ENCODE peak calls at places on chromosomes 12 and 14, in five cellular contexts. F is H1, A is mesenchymal stem cell, L is IMR-90, Q is neuronal stem cell. N is an unnamed sample.

GRCh38 chr14:91289464-91289863 is 45.0 kb upstream of the GPR68 start:
- DNase-seq in A (no peak), F (no peak), L (no peak), Q (no peak), N (no peak)

GRCh38 chr12:115004469-115005146 is 320.6 kb upstream of the TBX3 start:
- DNase-seq in F (no peak), Q (no peak), A (peak), L (no peak), N (no peak)

GRCh38 chr14:24952851-24953666 is 96.9 kb downstream of the STXBP6 start:
- DNase-seq in L (peak), A (no peak), F (no peak), Q (no peak), N (peak)

GRCh38 chr14:50822501-50823042 is 8.4 kb downstream of the NIN start:
- DNase-seq in A (peak), L (no peak), Q (no peak), F (no peak), N (no peak)

GRCh38 chr12:128606040-128606439 is 217.7 kb downstream of the SLC15A4 start:
- DNase-seq in Q (no peak), F (no peak), L (no peak), A (no peak), N (peak)

GRCh38 chr14:91252901-91253794 is 8.6 kb upstream of the GPR68 start:
- DNase-seq in L (no peak), F (no peak), Q (no peak), A (peak), N (peak)

GRCh38 chr12:119016715-119017114 is 35.4 kb downstream of the SRRM4 start:
- DNase-seq in Q (no peak), L (no peak), A (no peak), F (no peak), N (no peak)

GRCh38 chr14:50631408-50631821 is 36.7 kb downstream of the SAV1 start:
- DNase-seq in L (no peak), F (no peak), Q (no peak), A (no peak), N (no peak)

GRCh38 chr12:123034865-123035264 is 54.4 kb downstream of the ARL6IP4 start:
- DNase-seq in A (peak), F (no peak), L (peak), Q (no peak), N (no peak)

GRCh38 chr12:42910656-42911055 is 321.1 kb upstream of the PRICKLE1 start:
- DNase-seq in Q (no peak), L (no peak), F (no peak), A (no peak), N (no peak)

GRCh38 chr14:63076476-63076875 is 31.2 kb upstream of the KCNH5 start:
- DNase-seq in L (peak), A (no peak), Q (no peak), F (no peak), N (no peak)

GRCh38 chr12:26268841-26269553 is 73.6 kb downstream of the SSPN start:
- DNase-seq in F (no peak), Q (no peak), L (peak), A (peak), N (no peak)

GRCh38 chr12:106108187-106108816 is 30.5 kb downstream of the NUAK1 start:
- DNase-seq in Q (no peak), A (peak), L (peak), F (peak), N (peak)

GRCh38 chr12:130552483-130552996 is 163.6 kb downstream of the RIMBP2 start:
- DNase-seq in Q (peak), L (no peak), F (no peak), A (no peak), N (peak)

GRCh38 chr12:4119157-4119761 is 154.3 kb upstream of the CCND2 start:
- DNase-seq in F (no peak), A (no peak), L (no peak), Q (no peak), N (no peak)

GRCh38 chr14:99121027-99121875 is 150.7 kb downstream of the BCL11B start:
- DNase-seq in A (no peak), F (no peak), L (no peak), Q (no peak), N (no peak)

GRCh38 chr14:73386342-73386741 is 72.0 kb downstream of the NUMB start:
- DNase-seq in Q (no peak), L (no peak), F (no peak), A (no peak), N (no peak)

GRCh38 chr12:39878753-39879152 is 227.1 kb downstream of the SLC2A13 start:
- DNase-seq in A (no peak), L (no peak), F (no peak), Q (no peak), N (peak)

DNA sequence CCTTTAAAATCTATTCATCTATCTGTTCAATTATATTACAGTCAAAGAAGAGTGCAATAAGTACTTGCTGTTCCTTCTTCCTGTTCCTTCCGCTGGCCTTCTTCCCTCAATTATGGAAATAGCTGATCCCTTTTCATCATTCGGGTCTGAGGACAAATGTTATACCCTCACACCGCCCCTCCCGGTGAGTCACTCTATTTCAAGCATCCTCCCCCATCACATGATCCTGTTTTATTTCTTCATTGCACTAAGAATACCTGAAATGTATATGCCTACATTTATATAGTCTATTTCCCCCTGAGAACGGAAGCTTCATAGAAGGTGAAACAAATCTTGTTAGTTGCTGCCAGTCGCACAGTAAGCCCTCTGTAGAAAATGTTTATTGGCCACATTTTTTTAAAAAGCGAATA is 2.5 kb downstream of the SLC38A1 start:
- DNase-seq in A (peak), F (no peak), L (peak), Q (no peak), N (peak)
- H3K4me3 ChIP-seq in A (no peak), F (peak), L (peak), Q (peak), N (peak)

DNA sequence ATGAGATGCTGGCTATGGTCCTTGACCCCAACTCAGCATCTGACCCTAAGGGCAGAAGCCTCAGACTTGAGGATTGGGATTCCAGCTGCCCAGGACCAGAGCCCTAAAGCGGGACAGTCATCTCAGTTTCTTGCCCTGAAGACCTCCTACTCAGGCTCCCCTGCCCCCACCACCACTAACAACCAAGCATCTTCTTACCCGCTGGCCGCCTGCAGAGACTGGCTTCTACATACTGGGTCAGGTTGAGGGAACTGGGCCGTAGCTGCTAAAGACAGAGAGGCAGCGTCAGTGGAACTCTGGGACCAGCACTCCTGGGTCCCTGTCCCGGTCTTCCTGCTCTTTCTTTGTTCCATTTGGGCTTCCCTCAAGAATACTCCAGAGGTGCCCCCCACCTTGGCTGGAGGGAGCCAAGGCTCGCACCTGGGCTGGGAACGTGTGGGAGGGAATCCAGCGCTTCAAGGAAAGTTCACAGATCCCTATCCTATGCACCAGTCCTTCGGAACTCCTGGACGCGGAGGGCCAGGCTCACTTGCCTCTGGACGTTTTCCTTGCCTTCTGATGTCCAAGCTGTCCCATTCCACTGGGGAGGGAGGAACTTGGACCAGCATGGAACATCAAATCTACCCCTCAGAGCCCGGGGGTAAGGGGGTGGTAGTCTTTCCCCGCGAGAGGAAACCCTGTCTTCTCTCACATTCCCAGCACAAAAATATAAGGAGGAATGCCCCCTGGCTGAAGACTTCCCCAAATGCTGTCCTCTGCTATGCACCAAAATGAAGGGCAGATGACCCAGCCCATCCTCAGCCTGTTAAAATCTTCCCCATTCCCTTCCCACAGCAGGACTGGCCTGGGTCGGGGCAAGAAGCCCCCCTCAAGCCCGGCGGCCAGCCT is 794 bp downstream of the RARG start:
- DNase-seq in A (no peak), L (no peak), Q (no peak), F (no peak), N (no peak)
- H3K9ac ChIP-seq in A (peak), L (peak), Q (no peak), F (no peak), N (peak)

GRCh38 chr12:12954878-12955625 is 3.1 kb upstream of the GPRC5D start:
- DNase-seq in F (no peak), Q (no peak), L (no peak), A (no peak), N (no peak)
- H2BK15ac ChIP-seq in F (no peak), Q (no peak), L (no peak), A (no peak), N (no peak)

GRCh38 chr14:27845241-27845850 is 921.2 kb upstream of the FOXG1 start:
- DNase-seq in F (no peak), A (no peak), L (no peak), Q (no peak), N (no peak)
- H3K4me3 ChIP-seq in F (no peak), A (no peak), L (no peak), Q (no peak), N (no peak)

GRCh38 chr14:37586783-37587428 is 8.1 kb downstream of the FOXA1 start:
- DNase-seq in Q (no peak), F (no peak), A (peak), L (no peak), N (no peak)
- H3K9ac ChIP-seq in Q (no peak), F (no peak), A (no peak), L (no peak), N (no peak)